ENCODE peak calls at places on chromosomes 7 and 10, in eight cellular contexts. Y, V, T, M, Z, A, U and K are unnamed samples.

GRCh38 chr7:149496642-149497391 is 792 bp downstream of the ZNF746 start:
- DNase-seq in Y (no peak), V (peak), T (peak), M (peak), Z (peak), A (peak), U (peak), K (peak)

GRCh38 chr10:72688208-72688651 is 3.7 kb upstream of the MCU start:
- DNase-seq in Y (no peak), V (no peak), T (peak), M (peak), Z (peak), A (no peak), U (peak), K (peak)

GRCh38 chr7:81769891-81770818 is at the start of gene HGF:
- DNase-seq in Y (peak), V (no peak), T (peak), M (peak), Z (peak), A (peak), U (peak), K (peak)

GRCh38 chr7:33917661-33918060 is 12.3 kb downstream of the BMPER start:
- DNase-seq in Y (no peak), V (no peak), T (no peak), M (no peak), Z (no peak), A (no peak), U (no peak), K (no peak)

GRCh38 chr10:123571978-123572377 is 94.2 kb upstream of the GPR26 start:
- DNase-seq in Y (no peak), V (no peak), T (no peak), M (no peak), Z (no peak), A (no peak), U (no peak), K (no peak)

GRCh38 chr10:124446830-124447740 is 2.8 kb downstream of the NKX1-2 start:
- DNase-seq in Y (no peak), V (no peak), T (no peak), M (no peak), Z (no peak), A (no peak), U (no peak), K (no peak)

GRCh38 chr7:101843293-101844271 is 26.2 kb downstream of the CUX1 start:
- DNase-seq in Y (no peak), V (no peak), T (no peak), M (no peak), Z (no peak), A (no peak), U (no peak), K (no peak)

GRCh38 chr7:1421020-1421790 is 38.1 kb downstream of the MICALL2 start:
- DNase-seq in Y (no peak), V (no peak), T (no peak), M (no peak), Z (no peak), A (no peak), U (no peak), K (no peak)

GRCh38 chr10:45809829-45810228 is 37.5 kb downstream of the AGAP4 start:
- DNase-seq in Y (no peak), V (no peak), T (peak), M (peak), Z (peak), A (no peak), U (peak), K (peak)

GRCh38 chr7:151018421-151019129 is 5.7 kb downstream of the ATG9B start:
- DNase-seq in Y (no peak), V (no peak), T (peak), M (no peak), Z (no peak), A (no peak), U (no peak), K (no peak)

GRCh38 chr10:79007843-79008319 is 60.9 kb upstream of the ZMIZ1 start:
- DNase-seq in Y (no peak), V (no peak), T (peak), M (peak), Z (peak), A (no peak), U (peak), K (peak)

GRCh38 chr7:25669954-25670841 is 441.9 kb upstream of the NPVF start:
- DNase-seq in Y (no peak), V (no peak), T (peak), M (peak), Z (peak), A (no peak), U (peak), K (no peak)

GRCh38 chr7:142801601-142802295 is 31.0 kb downstream of the PRSS2 start:
- DNase-seq in Y (no peak), V (no peak), T (no peak), M (no peak), Z (no peak), A (no peak), U (no peak), K (no peak)

GRCh38 chr10:132540456-132540855 is 2.9 kb downstream of the INPP5A start:
- DNase-seq in Y (no peak), V (no peak), T (peak), M (peak), Z (peak), A (peak), U (peak), K (peak)
- TF ChIP-seq CTCF in Y (no peak), V (peak), T (peak), M (peak), Z (peak), A (peak), U (peak), K (peak)

GRCh38 chr7:130146693-130147520 is 58.3 kb downstream of the TMEM209 start:
- DNase-seq in Y (no peak), V (no peak), T (no peak), M (no peak), Z (no peak), A (no peak), U (no peak), K (no peak)
- TF ChIP-seq CTCF in Y (no peak), V (no peak), T (no peak), M (no peak), Z (no peak), A (no peak), U (no peak), K (no peak)

GRCh38 chr10:103416436-103417147 is 20.2 kb downstream of the PDCD11 start:
- DNase-seq in Y (peak), V (peak), T (peak), M (peak), Z (peak), A (peak), U (peak), K (peak)
- TF ChIP-seq CTCF in Y (peak), V (peak), T (peak), M (peak), Z (peak), A (peak), U (peak), K (peak)

GRCh38 chr7:127581716-127582115 is 3.7 kb downstream of the GCC1 start:
- DNase-seq in Y (no peak), V (no peak), T (peak), M (no peak), Z (no peak), A (no peak), U (no peak), K (peak)

GRCh38 chr7:127582361-127582760 is 3.0 kb downstream of the GCC1 start:
- DNase-seq in Y (no peak), V (no peak), T (peak), M (peak), Z (peak), A (peak), U (peak), K (no peak)

GRCh38 chr7:127578711-127579275 is 6.6 kb downstream of the GCC1 start:
- DNase-seq in Y (no peak), V (no peak), T (no peak), M (peak), Z (no peak), A (no peak), U (no peak), K (no peak)

GRCh38 chr7:127580612-127581011 is 4.8 kb downstream of the GCC1 start:
- DNase-seq in Y (no peak), V (no peak), T (no peak), M (no peak), Z (no peak), A (no peak), U (no peak), K (no peak)

DNA sequence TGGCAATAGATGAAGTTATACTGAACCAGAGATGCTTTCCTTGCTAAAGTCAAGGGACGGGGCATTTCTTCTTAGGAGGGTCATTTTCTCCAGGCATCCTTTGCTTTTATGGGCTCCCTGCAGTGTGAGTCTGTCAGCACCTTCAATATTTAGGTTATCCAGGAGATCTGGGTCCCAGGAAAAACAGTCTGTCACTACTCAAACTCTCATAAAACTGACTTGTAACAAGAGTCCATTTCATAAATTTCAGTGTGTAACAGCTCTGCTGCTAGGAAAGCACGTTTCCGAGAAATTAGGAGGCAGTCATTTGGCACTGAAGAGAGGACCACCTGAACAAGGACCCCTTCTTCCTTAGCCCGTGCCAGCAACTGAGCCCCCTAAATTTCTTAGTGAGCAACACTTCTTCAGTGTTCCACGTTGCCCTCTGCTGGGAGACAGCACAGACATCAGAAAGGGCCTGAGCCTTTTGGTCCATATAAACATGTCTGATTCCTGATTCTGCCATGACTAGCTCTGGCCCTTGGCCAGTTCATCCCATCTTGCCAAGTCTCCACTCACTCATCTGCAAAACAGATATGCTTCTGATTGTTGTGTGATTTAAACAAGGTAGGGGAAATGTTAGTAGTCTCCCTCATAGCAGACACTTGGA is 7.2 kb downstream of the GCC1 start:
- DNase-seq in Y (no peak), V (no peak), T (peak), M (peak), Z (peak), A (no peak), U (peak), K (peak)
- TF ChIP-seq CTCF in Y (no peak), V (peak), T (peak), M (peak), Z (peak), A (no peak), U (peak), K (peak)

DNA sequence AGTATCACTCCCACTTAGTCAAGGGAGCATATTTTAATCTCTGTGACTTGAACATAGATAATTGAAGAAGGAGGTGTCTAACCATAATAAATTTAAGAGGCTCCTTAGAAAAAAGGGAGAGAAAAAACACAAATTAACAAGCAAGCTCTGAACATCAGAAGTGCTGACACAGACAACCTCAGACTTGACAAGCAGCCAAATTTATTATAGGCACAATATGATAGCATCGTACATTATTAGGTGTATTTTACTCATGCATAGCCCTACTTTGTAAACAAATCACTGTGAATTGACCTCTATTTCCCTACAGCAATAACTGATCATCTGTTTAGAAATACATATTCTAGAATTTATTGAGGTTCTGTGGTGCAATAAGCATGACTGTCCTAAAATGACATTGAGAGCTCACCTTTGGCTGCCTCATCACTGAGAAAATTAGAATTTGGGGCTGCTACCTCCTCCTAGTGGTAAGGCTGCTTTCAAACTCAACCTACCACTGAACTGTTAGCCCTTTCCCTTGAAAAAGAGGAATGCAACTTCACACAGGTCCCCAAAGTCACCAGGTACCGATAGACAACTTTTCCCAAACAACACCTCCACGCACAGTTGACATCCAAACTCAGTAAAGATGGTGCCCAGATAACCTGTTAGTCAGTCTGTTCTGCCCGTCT is 76.0 kb upstream of the SCIN start:
- DNase-seq in Y (no peak), V (no peak), T (no peak), M (no peak), Z (no peak), A (no peak), U (no peak), K (no peak)
- TF ChIP-seq CTCF in Y (no peak), V (no peak), T (no peak), M (peak), Z (no peak), A (no peak), U (peak), K (no peak)

GRCh38 chr10:1629326-1630036 is 107.8 kb downstream of the ADARB2 start:
- DNase-seq in Y (no peak), V (no peak), T (no peak), M (no peak), Z (no peak), A (no peak), U (no peak), K (no peak)
- TF ChIP-seq CTCF in Y (no peak), V (no peak), T (no peak), M (no peak), Z (no peak), A (no peak), U (no peak), K (no peak)

GRCh38 chr10:119251315-119251708 is 43.9 kb downstream of the GRK5 start:
- DNase-seq in Y (no peak), V (no peak), T (peak), M (peak), Z (peak), A (no peak), U (peak), K (peak)

GRCh38 chr10:119252051-119252465 is 44.7 kb downstream of the GRK5 start:
- DNase-seq in Y (no peak), V (no peak), T (peak), M (peak), Z (peak), A (no peak), U (peak), K (peak)

GRCh38 chr10:119254355-119254754 is 47.0 kb downstream of the GRK5 start:
- DNase-seq in Y (no peak), V (no peak), T (no peak), M (no peak), Z (no peak), A (no peak), U (peak), K (no peak)

GRCh38 chr10:119252470-119253151 is 45.2 kb downstream of the GRK5 start:
- DNase-seq in Y (no peak), V (no peak), T (no peak), M (no peak), Z (no peak), A (no peak), U (no peak), K (no peak)

DNA sequence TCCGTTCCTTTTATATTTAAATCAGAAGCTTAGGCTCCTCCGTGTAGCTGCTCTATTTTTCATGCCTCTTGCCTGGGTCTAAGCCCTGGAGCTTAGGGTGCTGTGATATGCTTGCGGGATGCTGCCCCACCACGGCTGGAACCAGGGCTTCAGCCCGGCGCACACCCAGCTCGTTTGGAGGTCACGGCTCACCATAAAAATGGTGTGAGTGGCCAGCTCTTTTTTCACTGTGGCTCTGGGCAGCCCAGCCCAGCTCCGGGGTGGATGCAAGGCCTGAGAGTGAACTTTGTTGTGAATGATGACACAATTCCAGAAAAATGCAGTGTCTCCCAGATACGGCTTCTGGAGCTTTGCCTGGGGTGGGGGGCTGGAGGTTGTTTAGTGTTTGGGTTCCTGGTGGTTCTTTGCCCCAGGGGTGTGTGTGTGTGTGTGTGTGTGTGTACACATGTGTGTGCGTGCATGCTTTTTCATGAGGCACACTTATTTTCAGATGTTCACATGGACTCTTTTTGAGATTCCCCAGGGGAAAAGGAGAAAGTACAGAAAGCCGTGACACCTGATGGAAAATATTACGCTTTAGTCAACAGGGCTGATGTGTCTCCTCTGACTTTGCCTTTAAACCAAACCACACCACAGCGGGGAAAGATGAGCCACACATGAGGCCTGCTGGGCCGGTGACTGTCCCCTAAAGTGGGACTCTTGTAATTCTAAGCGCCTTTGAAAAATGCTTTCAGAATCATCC is 46.2 kb downstream of the GRK5 start:
- DNase-seq in Y (no peak), V (no peak), T (peak), M (peak), Z (peak), A (peak), U (peak), K (peak)
- TF ChIP-seq CTCF in Y (no peak), V (no peak), T (no peak), M (peak), Z (peak), A (no peak), U (peak), K (peak)

GRCh38 chr10:52566471-52567246 is 205.9 kb downstream of the MBL2 start:
- DNase-seq in Y (no peak), V (no peak), T (peak), M (peak), Z (peak), A (no peak), U (peak), K (peak)
- TF ChIP-seq CTCF in Y (peak), V (peak), T (peak), M (peak), Z (peak), A (peak), U (peak), K (peak)